ENCODE peak calls at places on chromosome 18, in six cellular contexts. X is chondrocyte, L is AG04450, W is tibial artery, R is bronchial epithelial cell, Z is HepG2. J is an unnamed sample.
A peak's percentile ranks its signal among the peaks of the same experiment; 100 is the strongest.

GRCh38 chr18:45628979-45629958 is 14.0 kb downstream of the SLC14A2 start:
- DNase-seq in X (no peak), L (no peak), W (no peak), R (peak; percentile 84), Z (no peak), J (no peak)

GRCh38 chr18:46402396-46402795 is 254.6 kb downstream of the LOXHD1 start:
- DNase-seq in X (no peak), L (no peak), W (no peak), R (no peak), Z (no peak), J (no peak)

GRCh38 chr18:51107594-51108305 is 77.7 kb downstream of the SMAD4 start:
- DNase-seq in X (no peak), L (no peak), W (no peak), R (peak; percentile 46), Z (no peak), J (no peak)

GRCh38 chr18:59200787-59201186 is 19.2 kb upstream of the GRP start:
- DNase-seq in X (no peak), L (no peak), W (no peak), R (no peak), Z (no peak), J (no peak)

GRCh38 chr18:7567487-7568425 is 640 bp downstream of the PTPRM start:
- DNase-seq in X (peak; percentile 86), L (no peak), W (peak; percentile 80), R (peak; percentile 32), Z (no peak), J (peak; percentile 19)

GRCh38 chr18:8627107-8627472 is 17.9 kb downstream of the RAB12 start:
- DNase-seq in X (no peak), L (no peak), W (no peak), R (no peak), Z (no peak), J (no peak)

GRCh38 chr18:46722051-46722450 is 34.8 kb downstream of the ST8SIA5 start:
- DNase-seq in X (no peak), L (no peak), W (no peak), R (no peak), Z (no peak), J (no peak)

GRCh38 chr18:36942264-36942663 is 113.3 kb downstream of the KIAA1328 start:
- DNase-seq in X (no peak), L (peak; percentile 8), W (no peak), R (peak; percentile 45), Z (peak; percentile 19), J (peak; percentile 50)

GRCh38 chr18:33804258-33804657 is 226.2 kb downstream of the ASXL3 start:
- DNase-seq in X (no peak), L (no peak), W (no peak), R (peak; percentile 76), Z (no peak), J (no peak)

GRCh38 chr18:7646174-7646886 is 79.2 kb downstream of the PTPRM start:
- DNase-seq in X (no peak), L (no peak), W (no peak), R (no peak), Z (peak; percentile 91), J (no peak)

GRCh38 chr18:49645836-49646235 is 84.0 kb downstream of the LIPG start:
- DNase-seq in X (no peak), L (no peak), W (peak; percentile 78), R (no peak), Z (no peak), J (no peak)

GRCh38 chr18:39519741-39520140 is 1954.1 kb upstream of the CELF4 start:
- DNase-seq in X (no peak), L (no peak), W (no peak), R (no peak), Z (no peak), J (no peak)

GRCh38 chr18:11955299-11956029 is 25.8 kb upstream of the IMPA2 start:
- DNase-seq in X (peak; percentile 81), L (peak; percentile 67), W (no peak), R (peak; percentile 74), Z (peak; percentile 76), J (no peak)

GRCh38 chr18:74128114-74128513 is 19.5 kb downstream of the FBXO15 start:
- DNase-seq in X (no peak), L (no peak), W (no peak), R (no peak), Z (no peak), J (no peak)

GRCh38 chr18:70296289-70296688 is 7.4 kb downstream of the SOCS6 start:
- DNase-seq in X (no peak), L (no peak), W (no peak), R (no peak), Z (peak; percentile 89), J (no peak)

GRCh38 chr18:50163505-50163904 is 31.4 kb downstream of the MYO5B start:
- DNase-seq in X (no peak), L (no peak), W (no peak), R (no peak), Z (no peak), J (no peak)

GRCh38 chr18:22467760-22468553 is 50.2 kb upstream of the CTAGE1 start:
- DNase-seq in X (no peak), L (peak; percentile 96), W (peak; percentile 82), R (peak; percentile 99), Z (no peak), J (no peak)

GRCh38 chr18:48802543-48803428 is 148.0 kb downstream of the SMAD7 start:
- DNase-seq in X (peak; percentile 72), L (no peak), W (peak; percentile 88), R (no peak), Z (no peak), J (no peak)

GRCh38 chr18:45755936-45756335 is 32.0 kb downstream of the SLC14A1 start:
- DNase-seq in X (no peak), L (no peak), W (peak; percentile 86), R (no peak), Z (no peak), J (no peak)

GRCh38 chr18:68467966-68468365 is 246.9 kb downstream of the TMX3 start:
- DNase-seq in X (no peak), L (no peak), W (no peak), R (no peak), Z (no peak), J (no peak)

GRCh38 chr18:38025433-38026038 is 459.9 kb upstream of the CELF4 start:
- DNase-seq in X (no peak), L (no peak), W (no peak), R (peak; percentile 15), Z (no peak), J (no peak)

GRCh38 chr18:12652861-12653401 is 5.0 kb downstream of the SPIRE1 start:
- DNase-seq in X (no peak), L (no peak), W (no peak), R (no peak), Z (peak; percentile 40), J (no peak)

GRCh38 chr18:24346254-24346653 is 51.4 kb downstream of the OSBPL1A start:
- DNase-seq in X (no peak), L (no peak), W (no peak), R (no peak), Z (no peak), J (no peak)

GRCh38 chr18:666177-666576 is 8.7 kb downstream of the TYMS start:
- DNase-seq in X (no peak), L (no peak), W (no peak), R (no peak), Z (no peak), J (no peak)

GRCh38 chr18:46333371-46334199 is 229.4 kb downstream of the HAUS1 start:
- DNase-seq in X (no peak), L (no peak), W (peak; percentile 40), R (peak; percentile 17), Z (no peak), J (no peak)

GRCh38 chr18:79766308-79766707 is 31.4 kb upstream of the KCNG2 start:
- DNase-seq in X (no peak), L (no peak), W (peak; percentile 35), R (no peak), Z (no peak), J (no peak)

GRCh38 chr18:26574958-26575864 is 26.9 kb upstream of the KCTD1 start:
- DNase-seq in X (no peak), L (no peak), W (no peak), R (peak; percentile 74), Z (peak; percentile 52), J (peak; percentile 22)

GRCh38 chr18:36153203-36153602 is 23.5 kb downstream of the ELP2 start:
- DNase-seq in X (no peak), L (peak; percentile 77), W (no peak), R (no peak), Z (peak; percentile 23), J (no peak)

GRCh38 chr18:72648079-72648478 is 103.9 kb upstream of the CBLN2 start:
- DNase-seq in X (no peak), L (no peak), W (no peak), R (no peak), Z (no peak), J (no peak)

GRCh38 chr18:72651033-72651432 is 106.9 kb upstream of the CBLN2 start:
- DNase-seq in X (no peak), L (no peak), W (no peak), R (no peak), Z (no peak), J (no peak)

DNA sequence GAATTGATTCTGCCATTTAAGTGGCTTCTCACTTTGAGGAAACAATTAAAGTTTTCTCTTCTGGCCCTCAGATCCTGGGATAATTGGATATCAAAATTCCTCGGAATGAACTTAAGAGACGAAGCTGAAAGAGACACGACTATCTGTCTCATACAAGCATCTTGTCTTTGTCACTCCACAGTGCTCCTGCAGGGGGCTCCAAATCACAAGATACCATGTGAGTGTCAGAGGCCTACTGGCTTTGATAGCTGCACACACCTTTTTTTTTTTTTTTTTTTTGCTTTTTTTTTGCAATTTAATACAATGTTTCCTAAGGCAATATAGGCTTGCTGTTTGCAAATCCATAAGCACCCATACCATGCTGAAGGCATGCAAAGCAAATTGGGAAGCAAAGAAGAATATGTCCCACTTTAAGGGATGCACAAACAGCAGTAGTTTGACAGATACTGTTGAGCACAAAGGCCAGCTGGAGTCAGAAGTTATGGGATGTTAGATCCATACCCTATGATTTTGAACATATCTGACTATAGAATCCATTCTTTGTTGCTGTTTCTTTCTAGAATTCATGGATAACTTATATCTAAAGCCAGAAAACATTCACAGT is 109.0 kb upstream of the CBLN2 start:
- DNase-seq in X (no peak), L (no peak), W (no peak), R (peak; percentile 18), Z (peak; percentile 48), J (peak; percentile 48)
- TF ChIP-seq CTCF in X (peak; percentile 67), L (peak; percentile 19), W (no peak), R (peak; percentile 36), Z (peak; percentile 60), J (peak; percentile 63)

GRCh38 chr18:28013064-28013463 is 163.9 kb downstream of the CDH2 start:
- DNase-seq in X (no peak), L (peak; percentile 1), W (no peak), R (peak; percentile 10), Z (peak; percentile 13), J (no peak)
- TF ChIP-seq CTCF in X (peak; percentile 85), L (peak; percentile 68), W (no peak), R (peak; percentile 22), Z (no peak), J (no peak)

DNA sequence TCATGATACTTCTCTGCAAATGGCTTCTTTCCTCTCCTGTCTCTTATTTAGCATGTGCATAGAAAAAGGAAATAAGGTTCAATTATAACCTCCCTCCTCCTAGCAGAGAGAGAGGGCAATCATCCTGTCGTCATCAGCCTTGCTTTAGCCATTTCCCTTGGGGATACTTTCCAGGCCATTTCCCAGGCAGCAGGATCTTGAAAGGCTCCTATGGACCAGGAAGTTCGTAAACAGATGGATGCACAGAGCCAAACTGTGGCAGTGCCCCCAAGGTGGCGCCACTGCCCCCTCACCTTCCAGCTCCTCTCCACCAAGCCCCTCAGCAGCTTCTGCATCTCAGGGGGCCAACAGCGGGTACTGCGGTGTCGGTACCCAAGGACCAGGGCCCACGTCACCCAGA is 157.4 kb downstream of the DTNA start:
- DNase-seq in X (no peak), L (no peak), W (no peak), R (no peak), Z (peak; percentile 12), J (no peak)
- TF ChIP-seq CTCF in X (peak; percentile 41), L (peak; percentile 29), W (peak; percentile 21), R (peak; percentile 15), Z (peak; percentile 68), J (no peak)

GRCh38 chr18:32072321-32072720 is 19.4 kb upstream of the RNF138 start:
- DNase-seq in X (no peak), L (no peak), W (no peak), R (peak; percentile 28), Z (peak; percentile 6), J (peak; percentile 24)
- TF ChIP-seq CTCF in X (peak; percentile 77), L (peak; percentile 28), W (no peak), R (peak; percentile 29), Z (peak; percentile 6), J (peak; percentile 31)

J was measured in GM10248.